ENCODE peak calls at places on chromosomes 2 and 18, in five cellular contexts. One of them, this sample, is unnamed.

GRCh38 chr2:226011716-226012115 is 612.2 kb downstream of the NYAP2 start:
- DNase-seq in CD8-positive, alpha-beta T cell: no peak
- DNase-seq in HAP-1: no peak
- DNase-seq in BE2C: no peak
- DNase-seq in effector memory CD4-positive, alpha-beta T cell: no peak
- DNase-seq in this sample: no peak

GRCh38 chr2:118059919-118060478 is 28.3 kb upstream of the INSIG2 start:
- DNase-seq in CD8-positive, alpha-beta T cell: no peak
- DNase-seq in HAP-1: no peak
- DNase-seq in BE2C: no peak
- DNase-seq in effector memory CD4-positive, alpha-beta T cell: no peak
- DNase-seq in this sample: peak; percentile 36

GRCh38 chr2:21422050-21422449 is 298.3 kb downstream of the TDRD15 start:
- DNase-seq in CD8-positive, alpha-beta T cell: no peak
- DNase-seq in HAP-1: peak; percentile 83
- DNase-seq in BE2C: peak; percentile 84
- DNase-seq in effector memory CD4-positive, alpha-beta T cell: no peak
- DNase-seq in this sample: peak; percentile 11

GRCh38 chr2:38190542-38191218 is 114.7 kb upstream of the CYP1B1 start:
- DNase-seq in CD8-positive, alpha-beta T cell: no peak
- DNase-seq in HAP-1: no peak
- DNase-seq in BE2C: no peak
- DNase-seq in effector memory CD4-positive, alpha-beta T cell: no peak
- DNase-seq in this sample: no peak

GRCh38 chr2:31962757-31963361 is 47.9 kb downstream of the MEMO1 start:
- DNase-seq in CD8-positive, alpha-beta T cell: no peak
- DNase-seq in HAP-1: no peak
- DNase-seq in BE2C: no peak
- DNase-seq in effector memory CD4-positive, alpha-beta T cell: no peak
- DNase-seq in this sample: no peak

GRCh38 chr2:69453475-69454129 is 16.4 kb upstream of the NFU1 start:
- DNase-seq in CD8-positive, alpha-beta T cell: no peak
- DNase-seq in HAP-1: no peak
- DNase-seq in BE2C: peak; percentile 8
- DNase-seq in effector memory CD4-positive, alpha-beta T cell: no peak
- DNase-seq in this sample: no peak

GRCh38 chr2:109318150-109318948 is 189.3 kb downstream of the SH3RF3 start:
- DNase-seq in CD8-positive, alpha-beta T cell: no peak
- DNase-seq in HAP-1: no peak
- DNase-seq in BE2C: no peak
- DNase-seq in effector memory CD4-positive, alpha-beta T cell: no peak
- DNase-seq in this sample: no peak

GRCh38 chr2:152890746-152891145 is 172.3 kb downstream of the ARL6IP6 start:
- DNase-seq in CD8-positive, alpha-beta T cell: no peak
- DNase-seq in HAP-1: no peak
- DNase-seq in BE2C: no peak
- DNase-seq in effector memory CD4-positive, alpha-beta T cell: no peak
- DNase-seq in this sample: no peak

GRCh38 chr18:22767653-22768052 is 165.5 kb upstream of the RBBP8 start:
- DNase-seq in CD8-positive, alpha-beta T cell: no peak
- DNase-seq in HAP-1: no peak
- DNase-seq in BE2C: no peak
- DNase-seq in effector memory CD4-positive, alpha-beta T cell: no peak
- DNase-seq in this sample: no peak

GRCh38 chr2:119598576-119598975 is 54.3 kb downstream of the CFAP221 start:
- DNase-seq in CD8-positive, alpha-beta T cell: no peak
- DNase-seq in HAP-1: no peak
- DNase-seq in BE2C: no peak
- DNase-seq in effector memory CD4-positive, alpha-beta T cell: no peak
- DNase-seq in this sample: no peak

GRCh38 chr2:127321306-127321705 is 27.4 kb upstream of the ERCC3 start:
- DNase-seq in CD8-positive, alpha-beta T cell: no peak
- DNase-seq in HAP-1: no peak
- DNase-seq in BE2C: no peak
- DNase-seq in effector memory CD4-positive, alpha-beta T cell: no peak
- DNase-seq in this sample: no peak

GRCh38 chr2:237533668-237534138 is 32.7 kb upstream of the PRLH start:
- DNase-seq in CD8-positive, alpha-beta T cell: no peak
- DNase-seq in HAP-1: no peak
- DNase-seq in BE2C: no peak
- DNase-seq in effector memory CD4-positive, alpha-beta T cell: no peak
- DNase-seq in this sample: peak; percentile 15

GRCh38 chr18:35267161-35267651 is 22.8 kb downstream of the ZSCAN30 start:
- DNase-seq in CD8-positive, alpha-beta T cell: peak; percentile 85
- DNase-seq in HAP-1: no peak
- DNase-seq in BE2C: peak; percentile 80
- DNase-seq in effector memory CD4-positive, alpha-beta T cell: peak; percentile 43
- DNase-seq in this sample: no peak

GRCh38 chr18:36468161-36468560 is 170.6 kb downstream of the FHOD3 start:
- DNase-seq in CD8-positive, alpha-beta T cell: no peak
- DNase-seq in HAP-1: no peak
- DNase-seq in BE2C: peak; percentile 31
- DNase-seq in effector memory CD4-positive, alpha-beta T cell: no peak
- DNase-seq in this sample: no peak

GRCh38 chr2:120253021-120253882 is 600 bp downstream of the RALB start:
- DNase-seq in CD8-positive, alpha-beta T cell: peak; percentile 62
- DNase-seq in HAP-1: peak; percentile 77
- DNase-seq in BE2C: peak; percentile 58
- DNase-seq in effector memory CD4-positive, alpha-beta T cell: no peak
- DNase-seq in this sample: peak; percentile 62

GRCh38 chr2:145200307-145200706 is 680.4 kb upstream of the ZEB2 start:
- DNase-seq in CD8-positive, alpha-beta T cell: no peak
- DNase-seq in HAP-1: peak; percentile 11
- DNase-seq in BE2C: no peak
- DNase-seq in effector memory CD4-positive, alpha-beta T cell: no peak
- DNase-seq in this sample: no peak

GRCh38 chr2:100835253-100835652 is 15.3 kb downstream of the NPAS2 start:
- DNase-seq in CD8-positive, alpha-beta T cell: no peak
- DNase-seq in HAP-1: no peak
- DNase-seq in BE2C: no peak
- DNase-seq in effector memory CD4-positive, alpha-beta T cell: no peak
- DNase-seq in this sample: no peak

GRCh38 chr2:74528600-74529356 is 728 bp downstream of the AUP1 start:
- DNase-seq in CD8-positive, alpha-beta T cell: no peak
- DNase-seq in HAP-1: no peak
- DNase-seq in BE2C: no peak
- DNase-seq in effector memory CD4-positive, alpha-beta T cell: no peak
- DNase-seq in this sample: peak; percentile 45

GRCh38 chr2:191304939-191305875 is 60.0 kb downstream of the MYO1B start:
- DNase-seq in CD8-positive, alpha-beta T cell: no peak
- DNase-seq in HAP-1: no peak
- DNase-seq in BE2C: no peak
- DNase-seq in effector memory CD4-positive, alpha-beta T cell: no peak
- DNase-seq in this sample: no peak

GRCh38 chr2:239954166-239955085 is 70.7 kb downstream of the NDUFA10 start:
- DNase-seq in CD8-positive, alpha-beta T cell: no peak
- DNase-seq in HAP-1: no peak
- DNase-seq in BE2C: no peak
- DNase-seq in effector memory CD4-positive, alpha-beta T cell: no peak
- DNase-seq in this sample: no peak

GRCh38 chr2:6784299-6784698 is 81.4 kb downstream of the CMPK2 start:
- DNase-seq in CD8-positive, alpha-beta T cell: no peak
- DNase-seq in HAP-1: no peak
- DNase-seq in BE2C: no peak
- DNase-seq in effector memory CD4-positive, alpha-beta T cell: no peak
- DNase-seq in this sample: no peak

GRCh38 chr2:150473767-150474166 is 13.7 kb downstream of the RND3 start:
- DNase-seq in CD8-positive, alpha-beta T cell: no peak
- DNase-seq in HAP-1: no peak
- DNase-seq in BE2C: no peak
- DNase-seq in effector memory CD4-positive, alpha-beta T cell: no peak
- DNase-seq in this sample: no peak
- H3K4me1 ChIP-seq in CD8-positive, alpha-beta T cell: no peaks in the 10 kb centered on the region
- H3K4me1 ChIP-seq in HAP-1: peaks cover 8% of the 10 kb centered on the region
- H3K4me1 ChIP-seq in BE2C: no peaks in the 10 kb centered on the region
- H3K4me1 ChIP-seq in effector memory CD4-positive, alpha-beta T cell: no peaks in the 10 kb centered on the region
- H3K4me1 ChIP-seq in this sample: no peaks in the 10 kb centered on the region

GRCh38 chr2:159892990-159893389 is 95.0 kb upstream of the CD302 start:
- DNase-seq in CD8-positive, alpha-beta T cell: no peak
- DNase-seq in HAP-1: no peak
- DNase-seq in BE2C: no peak
- DNase-seq in effector memory CD4-positive, alpha-beta T cell: no peak
- DNase-seq in this sample: no peak

GRCh38 chr2:159893439-159893838 is 95.4 kb upstream of the CD302 start:
- DNase-seq in CD8-positive, alpha-beta T cell: no peak
- DNase-seq in HAP-1: no peak
- DNase-seq in BE2C: no peak
- DNase-seq in effector memory CD4-positive, alpha-beta T cell: no peak
- DNase-seq in this sample: no peak

GRCh38 chr2:159891917-159892691 is 94.1 kb upstream of the CD302 start:
- DNase-seq in CD8-positive, alpha-beta T cell: no peak
- DNase-seq in HAP-1: no peak
- DNase-seq in BE2C: no peak
- DNase-seq in effector memory CD4-positive, alpha-beta T cell: no peak
- DNase-seq in this sample: no peak

GRCh38 chr2:159895258-159896209 is 97.5 kb upstream of the CD302 start:
- DNase-seq in CD8-positive, alpha-beta T cell: no peak
- DNase-seq in HAP-1: no peak
- DNase-seq in BE2C: no peak
- DNase-seq in effector memory CD4-positive, alpha-beta T cell: no peak
- DNase-seq in this sample: no peak

DNA sequence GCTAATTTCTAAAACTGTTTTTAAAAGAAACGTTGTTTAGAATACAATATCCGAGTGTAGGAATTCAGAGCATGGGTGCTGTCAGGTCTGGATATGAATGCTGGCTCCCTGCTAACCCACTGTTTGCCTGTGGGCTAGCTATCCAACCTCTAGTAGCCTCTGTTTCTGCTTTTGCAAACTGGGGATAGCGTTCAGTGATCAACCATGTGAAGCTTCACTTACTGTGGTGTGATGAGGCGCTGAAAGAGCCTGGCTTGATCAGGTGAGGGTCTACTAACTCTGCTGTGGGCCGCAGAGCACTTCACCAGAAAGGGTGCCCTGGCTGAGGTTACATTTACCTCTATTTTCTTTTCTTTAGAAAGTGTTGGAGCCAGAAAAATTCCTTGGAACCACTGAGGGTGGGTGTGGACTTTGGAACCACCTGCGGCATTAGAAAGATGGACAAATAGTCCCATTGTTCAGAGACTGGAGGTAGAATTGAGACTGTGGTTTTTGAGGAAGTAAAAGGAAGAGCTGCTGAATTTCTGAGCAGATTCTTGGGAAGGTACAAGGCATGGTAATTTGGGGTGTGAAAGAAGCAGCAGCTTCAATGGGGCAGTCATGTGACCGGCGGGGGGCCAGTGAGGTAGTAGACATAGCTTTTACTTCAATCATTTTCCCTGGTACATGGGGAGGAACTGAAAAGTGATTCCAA is 96.3 kb upstream of the CD302 start:
- DNase-seq in CD8-positive, alpha-beta T cell: no peak
- DNase-seq in HAP-1: no peak
- DNase-seq in BE2C: no peak
- DNase-seq in effector memory CD4-positive, alpha-beta T cell: no peak
- DNase-seq in this sample: no peak
- H3K4me1 ChIP-seq in CD8-positive, alpha-beta T cell: no peaks in the 10 kb centered on the region
- H3K4me1 ChIP-seq in HAP-1: peaks cover 6% of the 10 kb centered on the region
- H3K4me1 ChIP-seq in BE2C: no peaks in the 10 kb centered on the region
- H3K4me1 ChIP-seq in effector memory CD4-positive, alpha-beta T cell: no peaks in the 10 kb centered on the region
- H3K4me1 ChIP-seq in this sample: no peaks in the 10 kb centered on the region

DNA sequence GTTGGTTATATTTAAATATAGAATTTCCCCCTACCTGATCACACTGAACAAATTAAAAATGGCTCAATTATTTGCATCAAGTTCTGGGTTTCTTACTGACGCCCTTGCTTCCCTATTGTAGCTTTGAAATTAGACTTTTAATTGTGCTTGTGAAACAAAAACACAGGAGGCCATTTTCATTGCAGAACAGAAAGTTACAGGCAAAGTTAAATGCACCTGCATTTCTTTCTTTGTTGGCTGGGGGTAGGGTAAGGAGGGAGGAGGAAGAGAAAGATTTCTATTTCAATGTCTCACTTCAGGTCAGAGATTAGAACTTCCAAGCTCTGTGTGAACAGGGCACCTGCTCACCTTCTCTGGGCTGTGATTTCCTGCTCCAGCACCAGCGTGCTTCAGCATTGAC is 199.6 kb downstream of the BCL11A start:
- DNase-seq in CD8-positive, alpha-beta T cell: no peak
- DNase-seq in HAP-1: no peak
- DNase-seq in BE2C: no peak
- DNase-seq in effector memory CD4-positive, alpha-beta T cell: no peak
- DNase-seq in this sample: peak; percentile 95
- H3K4me1 ChIP-seq in CD8-positive, alpha-beta T cell: no peaks in the 10 kb centered on the region
- H3K4me1 ChIP-seq in HAP-1: peaks cover 7% of the 10 kb centered on the region
- H3K4me1 ChIP-seq in BE2C: no peaks in the 10 kb centered on the region
- H3K4me1 ChIP-seq in effector memory CD4-positive, alpha-beta T cell: no peaks in the 10 kb centered on the region
- H3K4me1 ChIP-seq in this sample: peaks cover 97% of the 10 kb centered on the region

GRCh38 chr2:160319700-160320099 is 119.6 kb upstream of the ITGB6 start:
- DNase-seq in CD8-positive, alpha-beta T cell: no peak
- DNase-seq in HAP-1: no peak
- DNase-seq in BE2C: no peak
- DNase-seq in effector memory CD4-positive, alpha-beta T cell: no peak
- DNase-seq in this sample: no peak

GRCh38 chr2:160321025-160321424 is 121.0 kb upstream of the ITGB6 start:
- DNase-seq in CD8-positive, alpha-beta T cell: no peak
- DNase-seq in HAP-1: no peak
- DNase-seq in BE2C: no peak
- DNase-seq in effector memory CD4-positive, alpha-beta T cell: no peak
- DNase-seq in this sample: no peak

GRCh38 chr2:160317113-160318099 is 117.3 kb upstream of the ITGB6 start:
- DNase-seq in CD8-positive, alpha-beta T cell: no peak
- DNase-seq in HAP-1: peak; percentile 49
- DNase-seq in BE2C: no peak
- DNase-seq in effector memory CD4-positive, alpha-beta T cell: no peak
- DNase-seq in this sample: no peak

GRCh38 chr2:160309585-160309984 is 109.5 kb upstream of the ITGB6 start:
- DNase-seq in CD8-positive, alpha-beta T cell: no peak
- DNase-seq in HAP-1: no peak
- DNase-seq in BE2C: no peak
- DNase-seq in effector memory CD4-positive, alpha-beta T cell: no peak
- DNase-seq in this sample: no peak

DNA sequence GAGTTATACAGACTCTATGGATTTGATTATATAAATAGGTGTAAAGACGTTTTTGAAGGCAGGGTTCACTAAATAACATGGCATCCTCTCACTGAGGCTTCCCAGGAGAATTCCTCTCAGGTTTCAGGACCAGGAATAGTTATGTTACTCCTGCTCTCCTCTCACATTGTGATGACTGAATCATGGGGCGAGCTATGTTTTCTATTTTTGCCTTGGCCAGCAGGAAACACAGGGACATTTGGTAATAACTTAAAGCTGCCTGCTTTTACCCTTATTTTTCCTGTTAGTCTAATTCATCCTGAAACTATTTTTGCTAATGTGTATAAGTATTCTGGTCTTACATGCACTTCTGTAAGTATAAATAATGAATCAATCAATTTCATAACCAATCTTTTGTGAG is 115.3 kb upstream of the ITGB6 start:
- DNase-seq in CD8-positive, alpha-beta T cell: no peak
- DNase-seq in HAP-1: no peak
- DNase-seq in BE2C: no peak
- DNase-seq in effector memory CD4-positive, alpha-beta T cell: no peak
- DNase-seq in this sample: no peak
- H3K4me1 ChIP-seq in CD8-positive, alpha-beta T cell: peaks cover 17% of the 10 kb centered on the region
- H3K4me1 ChIP-seq in HAP-1: peaks cover 15% of the 10 kb centered on the region
- H3K4me1 ChIP-seq in BE2C: no peaks in the 10 kb centered on the region
- H3K4me1 ChIP-seq in effector memory CD4-positive, alpha-beta T cell: no peaks in the 10 kb centered on the region
- H3K4me1 ChIP-seq in this sample: no peaks in the 10 kb centered on the region

This sample was measured in OCI-LY7.